ENCODE peak calls at places on chromosomes 4 and X, in seven cellular contexts. One of them, this sample, is unnamed.

GRCh38 chr4:29708473-29708872 is 1011.7 kb upstream of the PCDH7 start:
- DNase-seq in neural crest cell: no peak
- DNase-seq in non-pigmented ciliary epithelial cell: peak
- DNase-seq in uterus: no peak
- DNase-seq in activated naive CD4-positive, alpha-beta T cell: no peak
- DNase-seq in AG10803: no peak
- DNase-seq in astrocyte: peak
- DNase-seq in this sample: no peak

GRCh38 chrX:105475801-105476200 is 255.3 kb upstream of the TEX13A start:
- DNase-seq in AG10803: no peak
- DNase-seq in activated naive CD4-positive, alpha-beta T cell: no peak
- DNase-seq in astrocyte: no peak
- DNase-seq in neural crest cell: no peak
- DNase-seq in non-pigmented ciliary epithelial cell: no peak
- DNase-seq in uterus: no peak
- DNase-seq in this sample: no peak

GRCh38 chr4:20323991-20324390 is 72.3 kb downstream of the SLIT2 start:
- DNase-seq in non-pigmented ciliary epithelial cell: no peak
- DNase-seq in neural crest cell: no peak
- DNase-seq in uterus: no peak
- DNase-seq in activated naive CD4-positive, alpha-beta T cell: no peak
- DNase-seq in AG10803: no peak
- DNase-seq in astrocyte: peak
- DNase-seq in this sample: no peak

GRCh38 chrX:153502131-153502530 is 7.4 kb downstream of the BGN start:
- DNase-seq in non-pigmented ciliary epithelial cell: no peak
- DNase-seq in uterus: no peak
- DNase-seq in activated naive CD4-positive, alpha-beta T cell: no peak
- DNase-seq in neural crest cell: no peak
- DNase-seq in astrocyte: no peak
- DNase-seq in AG10803: no peak
- DNase-seq in this sample: no peak

GRCh38 chr4:79651516-79651915 is 243.5 kb upstream of the GK2 start:
- DNase-seq in neural crest cell: no peak
- DNase-seq in astrocyte: peak
- DNase-seq in non-pigmented ciliary epithelial cell: no peak
- DNase-seq in uterus: no peak
- DNase-seq in activated naive CD4-positive, alpha-beta T cell: no peak
- DNase-seq in AG10803: peak
- DNase-seq in this sample: no peak

GRCh38 chr4:168540086-168540864 is 43.4 kb downstream of the PALLD start:
- DNase-seq in neural crest cell: no peak
- DNase-seq in non-pigmented ciliary epithelial cell: peak
- DNase-seq in AG10803: peak
- DNase-seq in activated naive CD4-positive, alpha-beta T cell: no peak
- DNase-seq in uterus: no peak
- DNase-seq in astrocyte: peak
- DNase-seq in this sample: no peak

GRCh38 chrX:25523574-25523973 is 507.8 kb upstream of the ARX start:
- DNase-seq in neural crest cell: peak
- DNase-seq in activated naive CD4-positive, alpha-beta T cell: no peak
- DNase-seq in non-pigmented ciliary epithelial cell: no peak
- DNase-seq in astrocyte: no peak
- DNase-seq in uterus: no peak
- DNase-seq in AG10803: peak
- DNase-seq in this sample: no peak

GRCh38 chrX:128975716-128976115 is 547.6 kb downstream of the SMARCA1 start:
- DNase-seq in non-pigmented ciliary epithelial cell: no peak
- DNase-seq in neural crest cell: peak
- DNase-seq in uterus: no peak
- DNase-seq in activated naive CD4-positive, alpha-beta T cell: no peak
- DNase-seq in AG10803: no peak
- DNase-seq in astrocyte: no peak
- DNase-seq in this sample: no peak

GRCh38 chr4:19729873-19730735 is 521.6 kb upstream of the SLIT2 start:
- DNase-seq in non-pigmented ciliary epithelial cell: no peak
- DNase-seq in neural crest cell: no peak
- DNase-seq in uterus: no peak
- DNase-seq in astrocyte: peak
- DNase-seq in activated naive CD4-positive, alpha-beta T cell: no peak
- DNase-seq in AG10803: peak
- DNase-seq in this sample: no peak

GRCh38 chrX:149504226-149504914 is 736 bp downstream of the IDS start:
- DNase-seq in uterus: no peak
- DNase-seq in AG10803: peak
- DNase-seq in astrocyte: no peak
- DNase-seq in non-pigmented ciliary epithelial cell: no peak
- DNase-seq in neural crest cell: no peak
- DNase-seq in activated naive CD4-positive, alpha-beta T cell: no peak
- DNase-seq in this sample: no peak

GRCh38 chr4:80306255-80306654 is 29.3 kb upstream of the CFAP299 start:
- DNase-seq in AG10803: no peak
- DNase-seq in astrocyte: peak
- DNase-seq in neural crest cell: no peak
- DNase-seq in non-pigmented ciliary epithelial cell: no peak
- DNase-seq in uterus: no peak
- DNase-seq in activated naive CD4-positive, alpha-beta T cell: no peak
- DNase-seq in this sample: no peak

GRCh38 chr4:185597532-185598188 is 62.4 kb upstream of the PDLIM3 start:
- DNase-seq in astrocyte: peak
- DNase-seq in neural crest cell: peak
- DNase-seq in AG10803: peak
- DNase-seq in uterus: peak
- DNase-seq in activated naive CD4-positive, alpha-beta T cell: peak
- DNase-seq in non-pigmented ciliary epithelial cell: no peak
- DNase-seq in this sample: no peak

GRCh38 chr4:31803511-31804195 is 1083.5 kb downstream of the PCDH7 start:
- DNase-seq in AG10803: no peak
- DNase-seq in astrocyte: peak
- DNase-seq in neural crest cell: no peak
- DNase-seq in non-pigmented ciliary epithelial cell: no peak
- DNase-seq in activated naive CD4-positive, alpha-beta T cell: no peak
- DNase-seq in uterus: no peak
- DNase-seq in this sample: no peak

GRCh38 chr4:6840062-6840976 is 57.8 kb downstream of the KIAA0232 start:
- DNase-seq in astrocyte: peak
- DNase-seq in AG10803: peak
- DNase-seq in non-pigmented ciliary epithelial cell: no peak
- DNase-seq in neural crest cell: no peak
- DNase-seq in uterus: no peak
- DNase-seq in activated naive CD4-positive, alpha-beta T cell: no peak
- DNase-seq in this sample: no peak

GRCh38 chrX:56978172-56978571 is 17.2 kb downstream of the SPIN3 start:
- DNase-seq in AG10803: peak
- DNase-seq in astrocyte: peak
- DNase-seq in non-pigmented ciliary epithelial cell: no peak
- DNase-seq in uterus: peak
- DNase-seq in neural crest cell: peak
- DNase-seq in activated naive CD4-positive, alpha-beta T cell: no peak
- DNase-seq in this sample: no peak

GRCh38 chr4:7903686-7904085 is 36.0 kb downstream of the AFAP1 start:
- DNase-seq in AG10803: peak
- DNase-seq in neural crest cell: no peak
- DNase-seq in non-pigmented ciliary epithelial cell: no peak
- DNase-seq in astrocyte: peak
- DNase-seq in activated naive CD4-positive, alpha-beta T cell: no peak
- DNase-seq in uterus: no peak
- DNase-seq in this sample: no peak

GRCh38 chr4:118682928-118683327 is 2.3 kb upstream of the METTL14 start:
- DNase-seq in astrocyte: no peak
- DNase-seq in activated naive CD4-positive, alpha-beta T cell: no peak
- DNase-seq in uterus: no peak
- DNase-seq in non-pigmented ciliary epithelial cell: no peak
- DNase-seq in neural crest cell: no peak
- DNase-seq in AG10803: peak
- DNase-seq in this sample: no peak

GRCh38 chrX:153500676-153501280 is 6.0 kb downstream of the BGN start:
- DNase-seq in non-pigmented ciliary epithelial cell: no peak
- DNase-seq in uterus: no peak
- DNase-seq in activated naive CD4-positive, alpha-beta T cell: no peak
- DNase-seq in astrocyte: no peak
- DNase-seq in neural crest cell: no peak
- DNase-seq in AG10803: no peak
- DNase-seq in this sample: no peak

GRCh38 chrX:57595381-57595811 is 3.6 kb downstream of the ZXDB start:
- DNase-seq in activated naive CD4-positive, alpha-beta T cell: no peak
- DNase-seq in AG10803: peak
- DNase-seq in non-pigmented ciliary epithelial cell: peak
- DNase-seq in neural crest cell: no peak
- DNase-seq in uterus: peak
- DNase-seq in astrocyte: peak
- DNase-seq in this sample: no peak

GRCh38 chr4:10283761-10284160 is 167.2 kb upstream of the WDR1 start:
- DNase-seq in astrocyte: no peak
- DNase-seq in AG10803: no peak
- DNase-seq in neural crest cell: no peak
- DNase-seq in uterus: no peak
- DNase-seq in non-pigmented ciliary epithelial cell: no peak
- DNase-seq in activated naive CD4-positive, alpha-beta T cell: no peak
- DNase-seq in this sample: no peak

GRCh38 chrX:153885968-153886903 is at the start of gene L1CAM:
- DNase-seq in neural crest cell: no peak
- DNase-seq in activated naive CD4-positive, alpha-beta T cell: no peak
- DNase-seq in AG10803: no peak
- DNase-seq in astrocyte: no peak
- DNase-seq in non-pigmented ciliary epithelial cell: no peak
- DNase-seq in uterus: no peak
- DNase-seq in this sample: no peak

GRCh38 chrX:23745786-23746185 is 2.7 kb upstream of the ACOT9 start:
- DNase-seq in activated naive CD4-positive, alpha-beta T cell: no peak
- DNase-seq in astrocyte: no peak
- DNase-seq in AG10803: no peak
- DNase-seq in neural crest cell: no peak
- DNase-seq in non-pigmented ciliary epithelial cell: no peak
- DNase-seq in uterus: no peak
- DNase-seq in this sample: no peak

GRCh38 chr4:176383273-176384077 is 63.7 kb downstream of the SPCS3 start:
- DNase-seq in neural crest cell: no peak
- DNase-seq in AG10803: peak
- DNase-seq in activated naive CD4-positive, alpha-beta T cell: no peak
- DNase-seq in uterus: no peak
- DNase-seq in non-pigmented ciliary epithelial cell: no peak
- DNase-seq in astrocyte: peak
- DNase-seq in this sample: no peak

GRCh38 chr4:137922721-137923120 is 319.4 kb downstream of the SLC7A11 start:
- DNase-seq in uterus: no peak
- DNase-seq in neural crest cell: no peak
- DNase-seq in activated naive CD4-positive, alpha-beta T cell: no peak
- DNase-seq in astrocyte: no peak
- DNase-seq in non-pigmented ciliary epithelial cell: no peak
- DNase-seq in AG10803: no peak
- DNase-seq in this sample: no peak

GRCh38 chr4:109119852-109120251 is 182.6 kb downstream of the COL25A1 start:
- DNase-seq in non-pigmented ciliary epithelial cell: no peak
- DNase-seq in astrocyte: no peak
- DNase-seq in activated naive CD4-positive, alpha-beta T cell: no peak
- DNase-seq in AG10803: no peak
- DNase-seq in neural crest cell: no peak
- DNase-seq in uterus: no peak
- DNase-seq in this sample: no peak